ENCODE peak calls at places on chromosomes 1 and 21, in four cellular contexts. A is neuronal stem cell, O is IMR-90, N is mesenchymal stem cell. W is an unnamed sample.

GRCh38 chr1:205812271-205812877 is 624 bp downstream of the SLC41A1 start:
- DNase-seq in A (peak), N (peak), O (peak), W (peak)

GRCh38 chr1:30883389-30884172 is 25.0 kb downstream of the SDC3 start:
- DNase-seq in N (no peak), O (no peak), A (no peak), W (no peak)

GRCh38 chr1:77683142-77683835 is 831 bp upstream of the ZZZ3 start:
- DNase-seq in N (peak), A (peak), O (peak), W (peak)

GRCh38 chr1:155466996-155467395 is 95.6 kb downstream of the ASH1L start:
- DNase-seq in N (peak), O (peak), A (no peak), W (no peak)

GRCh38 chr1:80468356-80468755 is 1332.4 kb upstream of the ADGRL2 start:
- DNase-seq in A (no peak), O (no peak), N (no peak), W (no peak)

GRCh38 chr1:94234615-94235014 is 2.8 kb downstream of the ARHGAP29 start:
- DNase-seq in N (no peak), A (no peak), O (no peak), W (no peak)

GRCh38 chr21:44800971-44801467 is 601 bp downstream of the UBE2G2 start:
- DNase-seq in N (peak), O (peak), A (no peak), W (no peak)

GRCh38 chr1:160859166-160859565 is 3.5 kb downstream of the CD244 start:
- DNase-seq in N (no peak), A (no peak), O (no peak), W (no peak)

GRCh38 chr1:173414136-173414535 is 63.0 kb upstream of the PRDX6 start:
- DNase-seq in N (no peak), O (no peak), A (no peak), W (no peak)

GRCh38 chr1:163275222-163275621 is 46.5 kb upstream of the NUF2 start:
- DNase-seq in N (peak), O (peak), A (no peak), W (no peak)

GRCh38 chr1:59752556-59753412 is 62.0 kb upstream of the HOOK1 start:
- DNase-seq in O (no peak), A (no peak), N (no peak), W (no peak)

GRCh38 chr1:100626397-100626796 is 88.5 kb downstream of the GPR88 start:
- DNase-seq in N (no peak), O (peak), A (no peak), W (no peak)

GRCh38 chr1:100627018-100627716 is 89.2 kb downstream of the GPR88 start:
- DNase-seq in A (no peak), O (peak), N (no peak), W (no peak)

GRCh38 chr1:100627936-100628335 is 90.0 kb downstream of the GPR88 start:
- DNase-seq in O (peak), N (no peak), A (no peak), W (no peak)

GRCh38 chr1:100629391-100629790 is 90.2 kb upstream of the VCAM1 start:
- DNase-seq in A (no peak), N (no peak), O (no peak), W (no peak)

GRCh38 chr1:100628631-100629081 is 90.7 kb downstream of the GPR88 start:
- DNase-seq in O (peak), A (no peak), N (no peak), W (no peak)
- H3K23ac ChIP-seq in O (no peak), A (no peak), N (no peak), W (no peak)

DNA sequence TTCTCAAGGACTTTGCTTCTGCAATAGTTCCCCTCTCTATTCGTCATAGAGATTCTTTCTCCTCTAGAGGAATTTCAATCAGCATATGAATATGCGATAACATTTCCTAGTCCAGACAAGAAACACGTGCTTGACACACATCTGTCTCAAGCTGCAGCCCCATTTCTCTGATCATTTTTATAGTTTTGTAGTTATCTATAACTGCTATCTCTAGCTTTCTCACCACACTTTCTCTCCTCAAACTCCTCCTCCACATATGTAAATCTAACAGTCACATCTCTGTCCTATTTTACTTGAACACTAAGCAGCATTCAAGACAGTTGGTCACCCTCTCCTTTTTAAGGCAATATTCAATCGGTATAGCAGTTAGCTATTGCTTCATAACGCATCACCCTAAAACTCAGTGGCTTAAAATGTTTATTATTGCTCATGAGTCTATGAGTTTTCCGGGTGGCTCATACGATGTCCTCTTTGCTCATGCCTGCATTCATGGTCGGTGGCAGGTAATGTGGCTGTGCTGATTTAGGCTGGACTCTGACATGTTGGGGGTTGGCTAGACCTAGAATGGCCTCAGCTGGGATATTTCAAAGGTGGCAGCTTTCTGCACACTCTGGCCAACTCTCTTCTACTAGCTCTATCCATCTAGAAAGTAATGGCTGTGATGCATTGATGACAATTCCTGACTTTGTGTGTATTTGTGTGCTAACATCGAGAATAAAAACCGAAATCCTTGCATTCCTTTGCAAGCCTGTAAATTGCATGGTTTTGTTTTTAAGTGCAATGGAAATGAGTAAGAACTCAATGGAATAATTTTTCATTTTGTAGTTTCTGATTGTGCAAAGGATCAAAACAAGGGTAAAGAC is 20.6 kb downstream of the ATP6V1G3 start:
- DNase-seq in N (no peak), A (no peak), O (no peak), W (no peak)
- H3K27ac ChIP-seq in N (no peak), A (no peak), O (no peak), W (peak)

DNA sequence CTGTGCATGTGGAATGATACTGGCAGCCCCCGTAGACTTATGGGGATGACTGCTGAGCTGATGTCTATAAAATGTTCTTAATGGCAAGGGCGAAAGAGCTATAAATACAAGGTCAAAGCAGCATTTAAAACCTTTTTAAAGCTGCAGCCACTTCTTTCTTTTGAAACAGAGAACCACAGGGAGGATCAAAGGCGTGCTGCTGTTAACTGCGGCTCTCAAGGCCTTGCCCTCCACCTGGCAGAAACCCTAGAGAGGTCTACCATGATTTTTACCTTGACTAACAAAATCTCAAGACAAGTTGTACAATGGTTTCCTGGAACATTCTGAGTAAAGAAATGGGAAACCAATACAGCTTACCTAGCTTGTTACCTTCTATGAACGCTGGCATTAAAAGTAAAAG is 89.7 kb downstream of the SLC45A1 start:
- DNase-seq in N (no peak), O (no peak), A (no peak), W (no peak)
- H3K23ac ChIP-seq in N (no peak), O (peak), A (no peak), W (no peak)

GRCh38 chr1:33462449-33463164 is 9.8 kb upstream of the ZSCAN20 start:
- DNase-seq in N (no peak), A (no peak), O (no peak), W (no peak)

GRCh38 chr1:33460947-33461629 is 11.4 kb upstream of the ZSCAN20 start:
- DNase-seq in N (no peak), O (no peak), A (no peak), W (no peak)

GRCh38 chr1:33455537-33456301 is 16.7 kb upstream of the ZSCAN20 start:
- DNase-seq in A (peak), N (peak), O (peak), W (peak)

GRCh38 chr1:33456302-33456886 is 16.1 kb upstream of the ZSCAN20 start:
- DNase-seq in N (peak), A (no peak), O (peak), W (no peak)

GRCh38 chr1:33459766-33460543 is 12.5 kb upstream of the ZSCAN20 start:
- DNase-seq in O (peak), N (peak), A (no peak), W (no peak)
- H3K27ac ChIP-seq in O (no peak), N (peak), A (no peak), W (no peak)

DNA sequence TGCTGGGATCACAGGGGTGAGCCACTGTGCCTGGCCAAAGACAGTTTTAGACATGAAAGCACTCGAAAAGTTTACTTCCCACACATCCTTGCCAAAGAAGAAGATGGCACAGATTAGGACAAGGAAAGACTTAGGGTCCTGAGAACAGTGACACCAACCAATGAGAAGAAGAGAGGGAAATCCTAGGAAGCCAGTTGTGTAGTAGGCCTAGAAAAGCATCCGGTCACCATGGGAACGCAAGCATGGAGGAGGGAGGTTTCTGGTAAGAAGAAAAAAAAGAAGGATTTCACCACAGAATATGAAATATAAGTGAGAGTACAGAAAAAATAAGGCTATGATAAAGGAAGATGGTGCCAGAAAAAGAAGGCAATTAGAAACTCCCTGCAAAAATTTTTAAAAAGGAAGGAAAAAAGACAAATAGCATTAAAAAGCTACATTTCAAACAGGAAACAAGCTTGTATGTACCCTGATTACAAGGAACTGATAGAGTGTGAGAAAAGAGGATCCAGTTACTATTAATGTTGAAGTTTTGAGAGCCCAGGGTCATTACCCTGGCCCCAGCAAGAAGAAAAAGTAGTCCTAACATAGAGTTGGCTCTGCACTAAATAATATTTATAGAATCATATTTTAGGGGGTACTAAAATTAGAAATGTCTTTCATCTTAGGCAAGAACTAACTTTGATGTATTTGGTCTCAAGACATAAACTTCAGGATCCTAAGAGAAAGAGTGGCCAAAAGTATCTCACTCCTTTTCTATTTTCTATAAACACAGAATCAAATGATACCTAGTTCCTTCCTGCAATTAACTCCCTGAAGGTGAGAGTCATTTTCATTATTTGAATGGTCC is 16.1 kb downstream of the DIPK1A start:
- DNase-seq in A (no peak), O (no peak), N (no peak), W (no peak)
- H3K23ac ChIP-seq in A (no peak), O (peak), N (no peak), W (no peak)

GRCh38 chr1:36955016-36955415 is 79.3 kb downstream of the GRIK3 start:
- DNase-seq in A (no peak), N (no peak), O (no peak), W (no peak)

GRCh38 chr1:36950588-36950987 is 83.7 kb downstream of the GRIK3 start:
- DNase-seq in N (no peak), O (no peak), A (no peak), W (no peak)

GRCh38 chr1:36953061-36953460 is 81.3 kb downstream of the GRIK3 start:
- DNase-seq in O (no peak), A (no peak), N (no peak), W (no peak)

GRCh38 chr1:36951761-36952160 is 82.6 kb downstream of the GRIK3 start:
- DNase-seq in A (no peak), O (no peak), N (no peak), W (no peak)

GRCh38 chr1:36956570-36956969 is 77.7 kb downstream of the GRIK3 start:
- DNase-seq in A (no peak), O (no peak), N (no peak), W (no peak)
- H3K27ac ChIP-seq in A (no peak), O (no peak), N (no peak), W (no peak)

GRCh38 chr1:109368464-109368863 is 29.3 kb downstream of the SORT1 start:
- DNase-seq in A (no peak), O (no peak), N (peak), W (no peak)
- H3K23ac ChIP-seq in A (no peak), O (peak), N (no peak), W (no peak)

W was measured in H9.